ENCODE peak calls at places on chromosomes 5 and 9, in five cellular contexts. Q is NCI-H2081, A is RCC 7860, S is GM03348, H is head of caudate nucleus. I is an unnamed sample.

GRCh38 chr5:3365501-3366215 is 230.0 kb upstream of the IRX1 start:
- DNase-seq in H (no peak), S (no peak), Q (no peak), A (no peak), I (no peak)

GRCh38 chr5:82155305-82155704 is 122.8 kb downstream of the RPS23 start:
- DNase-seq in A (no peak), S (no peak), H (no peak), Q (no peak), I (no peak)

GRCh38 chr9:109181284-109181683 is 14.2 kb upstream of the FRRS1L start:
- DNase-seq in H (no peak), S (no peak), A (no peak), Q (no peak), I (no peak)

GRCh38 chr9:34633851-34634550 is 3.6 kb downstream of the SIGMAR1 start:
- DNase-seq in S (peak; percentile 80), Q (peak; percentile 55), H (peak; percentile 78), A (peak; percentile 44), I (no peak)

GRCh38 chr9:94156549-94157407 is 72.5 kb downstream of the PTPDC1 start:
- DNase-seq in Q (peak; percentile 80), A (peak; percentile 23), H (peak; percentile 70), S (no peak), I (no peak)

GRCh38 chr5:157478726-157479125 is 18.7 kb downstream of the NIPAL4 start:
- DNase-seq in Q (no peak), S (no peak), A (no peak), H (no peak), I (no peak)

GRCh38 chr5:143245929-143246561 is 157.4 kb downstream of the NR3C1 start:
- DNase-seq in H (no peak), A (peak; percentile 97), S (peak; percentile 80), Q (no peak), I (peak; percentile 90)

GRCh38 chr5:36877667-36878420 is 1.3 kb downstream of the NIPBL start:
- DNase-seq in A (peak; percentile 43), S (peak; percentile 17), Q (peak; percentile 36), H (no peak), I (no peak)

GRCh38 chr5:113090336-113091106 is 113.9 kb downstream of the DCP2 start:
- DNase-seq in H (no peak), S (no peak), Q (no peak), A (no peak), I (no peak)

GRCh38 chr9:13957089-13957488 is 356.9 kb downstream of the NFIB start:
- DNase-seq in A (no peak), H (no peak), Q (no peak), S (no peak), I (no peak)

GRCh38 chr5:176574297-176574591 is 25.1 kb downstream of the CDHR2 start:
- DNase-seq in A (no peak), S (no peak), H (no peak), Q (no peak), I (no peak)

GRCh38 chr9:126069400-126069955 is 257.2 kb upstream of the MVB12B start:
- DNase-seq in H (no peak), A (no peak), Q (no peak), S (no peak), I (no peak)